ENCODE peak calls at places on chromosomes 12 and 14, in six cellular contexts. K is glutamatergic neuron, T is AG20443, N is stomach, J is naive B cell, D is NCI-H146. F is an unnamed sample.

GRCh38 chr12:28378749-28379148 is 188.5 kb downstream of the CCDC91 start:
- DNase-seq in D (no peak), J (no peak), T (peak; percentile 54), N (no peak), K (no peak), F (no peak)

GRCh38 chr14:50082784-50083466 is 33.4 kb downstream of the VCPKMT start:
- DNase-seq in K (no peak), T (no peak), D (no peak), N (peak; percentile 57), J (peak; percentile 85), F (no peak)

GRCh38 chr14:30706704-30707103 is 84.6 kb downstream of the SCFD1 start:
- DNase-seq in J (no peak), K (no peak), D (no peak), T (no peak), N (no peak), F (no peak)

GRCh38 chr12:49827351-49828099 is 688 bp downstream of the NCKAP5L start:
- DNase-seq in K (peak; percentile 89), J (peak; percentile 28), T (peak; percentile 89), D (peak; percentile 75), N (peak; percentile 66), F (peak; percentile 92)

GRCh38 chr12:93902736-93903562 is 225.8 kb downstream of the CRADD start:
- DNase-seq in K (no peak), D (no peak), N (no peak), T (no peak), J (no peak), F (no peak)

GRCh38 chr14:84458881-84459280 is 1071.1 kb upstream of the FLRT2 start:
- DNase-seq in D (no peak), N (no peak), J (no peak), T (no peak), K (no peak), F (no peak)

GRCh38 chr14:105860615-105861580 is 334.5 kb downstream of the TMEM121 start:
- DNase-seq in K (no peak), N (peak; percentile 25), T (no peak), J (no peak), D (no peak), F (no peak)

GRCh38 chr12:47123730-47124129 is 44.0 kb upstream of the AMIGO2 start:
- DNase-seq in D (no peak), K (no peak), J (no peak), T (no peak), N (no peak), F (no peak)

GRCh38 chr14:74592476-74593191 is 19.4 kb downstream of the LTBP2 start:
- DNase-seq in T (no peak), N (no peak), K (no peak), D (no peak), J (peak; percentile 55), F (no peak)

GRCh38 chr12:49698619-49699545 is 8.3 kb downstream of the FMNL3 start:
- DNase-seq in J (peak; percentile 77), D (no peak), K (no peak), N (no peak), T (peak; percentile 56), F (peak; percentile 86)

GRCh38 chr14:54459106-54459505 is 17.9 kb upstream of the CNIH1 start:
- DNase-seq in K (no peak), J (no peak), D (no peak), T (no peak), N (no peak), F (no peak)

GRCh38 chr12:89571481-89572190 is 45.8 kb upstream of the POC1B start:
- DNase-seq in J (no peak), D (no peak), N (no peak), K (no peak), T (peak; percentile 71), F (no peak)

GRCh38 chr12:45566257-45566656 is 163.2 kb upstream of the ARID2 start:
- DNase-seq in N (no peak), K (no peak), J (no peak), T (no peak), D (no peak), F (no peak)

GRCh38 chr12:47903927-47904646 is 707 bp downstream of the VDR start:
- DNase-seq in K (no peak), T (peak; percentile 82), D (no peak), N (peak; percentile 66), J (no peak), F (peak; percentile 35)

GRCh38 chr12:24938341-24938740 is 10.6 kb downstream of the BCAT1 start:
- DNase-seq in N (no peak), D (no peak), T (no peak), J (no peak), K (no peak), F (no peak)

GRCh38 chr12:4289334-4289878 is 15.8 kb downstream of the CCND2 start:
- DNase-seq in J (no peak), T (no peak), K (no peak), D (no peak), N (no peak), F (no peak)

GRCh38 chr14:61110683-61111082 is 129.6 kb downstream of the SLC38A6 start:
- DNase-seq in T (no peak), D (no peak), K (no peak), J (no peak), N (no peak), F (no peak)

GRCh38 chr12:1799882-1800645 is 20.3 kb upstream of the LRTM2 start:
- DNase-seq in J (no peak), K (no peak), D (no peak), N (no peak), T (no peak), F (no peak)

GRCh38 chr12:3523058-3523457 is 32.1 kb downstream of the PRMT8 start:
- DNase-seq in J (no peak), N (no peak), T (no peak), K (no peak), D (no peak), F (no peak)

GRCh38 chr14:51236314-51236713 is 3.7 kb upstream of the TMX1 start:
- DNase-seq in N (no peak), J (no peak), K (no peak), T (no peak), D (no peak), F (peak; percentile 29)